ENCODE peak calls at places on chromosome 21, in five cellular contexts. G, K, T, M and D are unnamed samples.

GRCh38 chr21:39935716-39936115 is 68.5 kb downstream of the PCP4 start:
- DNase-seq in G (no peak), K (no peak), T (no peak), M (no peak), D (no peak)

GRCh38 chr21:37267269-37268185 is at the start of gene VPS26C:
- DNase-seq in G (peak), K (peak), T (peak), M (peak), D (peak)

GRCh38 chr21:41367598-41368360 is 6.0 kb downstream of the MX2 start:
- DNase-seq in G (no peak), K (no peak), T (no peak), M (no peak), D (no peak)

GRCh38 chr21:43654806-43655489 is 4.3 kb downstream of the HSF2BP start:
- DNase-seq in G (no peak), K (no peak), T (no peak), M (no peak), D (no peak)

GRCh38 chr21:41952568-41953248 is 1.1 kb downstream of the C2CD2 start:
- DNase-seq in G (no peak), K (no peak), T (no peak), M (no peak), D (no peak)

GRCh38 chr21:44802396-44803153 is 955 bp upstream of the UBE2G2 start:
- DNase-seq in G (no peak), K (no peak), T (no peak), M (no peak), D (no peak)

GRCh38 chr21:40254540-40255455 is 387.6 kb downstream of the PCP4 start:
- DNase-seq in G (no peak), K (no peak), T (no peak), M (no peak), D (no peak)

GRCh38 chr21:32300117-32300681 is 1.5 kb downstream of the MRAP start:
- DNase-seq in G (no peak), K (no peak), T (no peak), M (no peak), D (no peak)

GRCh38 chr21:33849839-33850238 is 65.8 kb downstream of the ATP5PO start:
- DNase-seq in G (no peak), K (no peak), T (no peak), M (no peak), D (no peak)

GRCh38 chr21:42154237-42155044 is 64.5 kb upstream of the ABCG1 start:
- DNase-seq in G (no peak), K (no peak), T (no peak), M (no peak), D (no peak)

GRCh38 chr21:34367320-34367935 is 3.6 kb downstream of the KCNE2 start:
- DNase-seq in G (no peak), K (peak), T (no peak), M (peak), D (no peak)

GRCh38 chr21:45545691-45546531 is 3.7 kb upstream of the SLC19A1 start:
- DNase-seq in G (no peak), K (no peak), T (no peak), M (no peak), D (no peak)

GRCh38 chr21:42653492-42654061 is at the start of gene PDE9A:
- DNase-seq in G (no peak), K (no peak), T (no peak), M (peak), D (no peak)

GRCh38 chr21:29423051-29423450 is 124.3 kb downstream of the BACH1 start:
- DNase-seq in G (no peak), K (no peak), T (no peak), M (no peak), D (no peak)

GRCh38 chr21:20270365-20271055 is 727.7 kb upstream of the NCAM2 start:
- DNase-seq in G (no peak), K (no peak), T (no peak), M (no peak), D (no peak)

GRCh38 chr21:39885119-39885848 is 18.0 kb downstream of the PCP4 start:
- DNase-seq in G (no peak), K (no peak), T (no peak), M (no peak), D (no peak)

GRCh38 chr21:29647353-29647781 is 292.4 kb downstream of the GRIK1 start:
- DNase-seq in G (no peak), K (peak), T (no peak), M (no peak), D (no peak)

GRCh38 chr21:25639167-25639921 is at the start of gene JAM2:
- DNase-seq in G (no peak), K (no peak), T (peak), M (peak), D (peak)

GRCh38 chr21:42746240-42746592 is 92.8 kb downstream of the PDE9A start:
- DNase-seq in G (no peak), K (no peak), T (no peak), M (no peak), D (no peak)

GRCh38 chr21:38289697-38290096 is 32.9 kb downstream of the KCNJ15 start:
- DNase-seq in G (no peak), K (peak), T (no peak), M (no peak), D (no peak)

GRCh38 chr21:44275041-44275440 is 10.6 kb upstream of the AIRE start:
- DNase-seq in G (no peak), K (no peak), T (no peak), M (no peak), D (no peak)

GRCh38 chr21:39313042-39313456 is 383 bp downstream of the BRWD1 start:
- DNase-seq in G (no peak), K (no peak), T (no peak), M (peak), D (no peak)

GRCh38 chr21:38349111-38349746 is 92.4 kb downstream of the KCNJ15 start:
- DNase-seq in G (no peak), K (no peak), T (no peak), M (no peak), D (no peak)

GRCh38 chr21:41068411-41069304 is 99.3 kb upstream of the BACE2 start:
- DNase-seq in G (peak), K (peak), T (peak), M (peak), D (peak)

GRCh38 chr21:37548521-37548981 is 182.0 kb downstream of the DYRK1A start:
- DNase-seq in G (no peak), K (no peak), T (no peak), M (no peak), D (no peak)

GRCh38 chr21:14215971-14216621 is at the start of gene RBM11:
- DNase-seq in G (no peak), K (no peak), T (peak), M (peak), D (peak)